ENCODE peak calls at places on chromosomes 12 and 14, in eight cellular contexts. L, S, T, Z, J, N, R and K are unnamed samples.

GRCh38 chr12:6370994-6371754 is 4.2 kb downstream of the SCNN1A start:
- DNase-seq in R (no peak), S (no peak), T (no peak), L (no peak), J (peak), Z (no peak), N (no peak), K (peak)

GRCh38 chr12:6167327-6168280 is 32.6 kb upstream of the CD9 start:
- DNase-seq in S (peak), T (no peak), J (peak), L (no peak), R (peak), N (peak), Z (peak), K (peak)

GRCh38 chr14:76953196-76953945 is 75.1 kb downstream of the IRF2BPL start:
- DNase-seq in L (no peak), J (peak), Z (no peak), N (peak), R (peak), T (peak), S (peak), K (peak)

GRCh38 chr12:11595080-11595479 is 54.4 kb upstream of the ETV6 start:
- DNase-seq in L (peak), N (no peak), R (no peak), Z (no peak), T (no peak), J (no peak), S (no peak), K (no peak)

GRCh38 chr12:102444093-102444492 is 36.3 kb downstream of the IGF1 start:
- DNase-seq in L (no peak), S (no peak), R (no peak), N (no peak), Z (no peak), T (no peak), J (no peak), K (no peak)

GRCh38 chr12:127519766-127520165 is 747.2 kb upstream of the TMEM132C start:
- DNase-seq in Z (no peak), T (no peak), N (no peak), S (no peak), R (no peak), J (no peak), L (no peak), K (no peak)

GRCh38 chr12:89372584-89373370 is 20.5 kb upstream of the DUSP6 start:
- DNase-seq in L (no peak), N (no peak), R (no peak), J (no peak), S (no peak), Z (no peak), T (no peak), K (no peak)

GRCh38 chr12:10448236-10448635 is 4.9 kb downstream of the KLRC1 start:
- DNase-seq in N (no peak), S (no peak), T (no peak), J (no peak), Z (no peak), L (no peak), R (no peak), K (no peak)

GRCh38 chr14:53538316-53538851 is 385.3 kb upstream of the DDHD1 start:
- DNase-seq in R (no peak), L (no peak), J (no peak), N (no peak), Z (no peak), S (no peak), T (no peak), K (peak)

GRCh38 chr14:106185837-106186233 is 659.5 kb downstream of the TMEM121 start:
- DNase-seq in Z (no peak), S (peak), R (peak), T (no peak), J (no peak), L (no peak), N (peak), K (no peak)

GRCh38 chr14:68951051-68951797 is 27.9 kb downstream of the ACTN1 start:
- DNase-seq in R (no peak), J (peak), N (no peak), Z (no peak), L (no peak), T (peak), S (no peak), K (peak)

GRCh38 chr14:91861091-91861490 is 6.2 kb downstream of the TC2N start:
- DNase-seq in T (no peak), S (peak), N (no peak), Z (no peak), R (no peak), L (no peak), J (no peak), K (no peak)

GRCh38 chr12:40216516-40217288 is 8.1 kb upstream of the LRRK2 start:
- DNase-seq in T (no peak), L (no peak), Z (no peak), J (no peak), R (no peak), S (no peak), N (no peak), K (no peak)

GRCh38 chr12:116159175-116159574 is 118.3 kb downstream of the MED13L start:
- DNase-seq in Z (no peak), S (no peak), R (no peak), T (no peak), L (no peak), N (no peak), J (no peak), K (peak)

GRCh38 chr14:34875031-34875922 is at the start of gene BAZ1A:
- DNase-seq in R (peak), S (peak), N (peak), T (peak), J (peak), L (no peak), Z (peak), K (peak)

GRCh38 chr12:79566452-79566851 is 124.3 kb downstream of the PAWR start:
- DNase-seq in Z (no peak), N (no peak), R (no peak), T (no peak), L (no peak), S (no peak), J (no peak), K (peak)